ENCODE peak calls at places on chromosome 18, in eight cellular contexts. J is PC-3, Q is HCT116, I is osteoblast, M is IMR-90, T is OCI-LY7, H is neural progenitor cell, E is H9. S is an unnamed sample. For H3K4me1 and H4K20me1, the result is how much of the 10 kb centered on the place peaks cover.

GRCh38 chr18:515156-515815 is 14.8 kb upstream of the COLEC12 start:
- DNase-seq in J (no peak), Q (no peak), I (no peak), M (no peak), T (no peak), H (no peak), E (no peak), S (no peak)

GRCh38 chr18:30929065-30929464 is 113.5 kb downstream of the DSC3 start:
- DNase-seq in J (no peak), Q (no peak), I (no peak), M (no peak), T (no peak), H (no peak), E (no peak), S (no peak)

GRCh38 chr18:74493689-74494088 is 2.5 kb upstream of the CNDP2 start:
- DNase-seq in J (peak), Q (peak), I (no peak), M (peak), T (peak), H (peak), E (peak), S (peak)

GRCh38 chr18:9987355-9987754 is 73.5 kb downstream of the VAPA start:
- DNase-seq in J (no peak), Q (no peak), I (no peak), M (no peak), T (no peak), H (no peak), E (no peak), S (no peak)

GRCh38 chr18:72973831-72974230 is 106.0 kb upstream of the NETO1 start:
- DNase-seq in J (no peak), Q (no peak), I (no peak), M (no peak), T (no peak), H (no peak), E (no peak), S (no peak)

GRCh38 chr18:63088262-63088661 is 231.3 kb downstream of the BCL2 start:
- DNase-seq in J (no peak), Q (no peak), I (peak), M (no peak), T (no peak), H (peak), E (peak), S (no peak)

GRCh38 chr18:39647627-39648502 is 2082.3 kb upstream of the CELF4 start:
- DNase-seq in J (peak), Q (peak), I (peak), M (peak), T (no peak), H (no peak), E (no peak), S (peak)

GRCh38 chr18:26702023-26702422 is 153.7 kb upstream of the KCTD1 start:
- DNase-seq in J (no peak), Q (no peak), I (no peak), M (no peak), T (no peak), H (no peak), E (no peak), S (no peak)

GRCh38 chr18:44917865-44918476 is 237.3 kb downstream of the SETBP1 start:
- DNase-seq in J (no peak), Q (no peak), I (no peak), M (no peak), T (no peak), H (no peak), E (no peak), S (peak)

GRCh38 chr18:33830210-33830609 is 252.2 kb downstream of the ASXL3 start:
- DNase-seq in J (no peak), Q (no peak), I (no peak), M (no peak), T (no peak), H (no peak), E (no peak), S (no peak)

GRCh38 chr18:62525611-62526010 is 2.8 kb downstream of the ZCCHC2 start:
- DNase-seq in J (peak), Q (no peak), I (no peak), M (no peak), T (no peak), H (no peak), E (no peak), S (no peak)

GRCh38 chr18:7523772-7524171 is 43.3 kb upstream of the PTPRM start:
- DNase-seq in J (no peak), Q (no peak), I (no peak), M (no peak), T (no peak), H (peak), E (no peak), S (no peak)

GRCh38 chr18:31487251-31488015 is 10.5 kb upstream of the DSG2 start:
- DNase-seq in J (peak), Q (peak), I (peak), M (peak), T (no peak), H (no peak), E (no peak), S (peak)

GRCh38 chr18:27862056-27862682 is 314.8 kb downstream of the CDH2 start:
- DNase-seq in J (no peak), Q (no peak), I (no peak), M (no peak), T (no peak), H (no peak), E (no peak), S (no peak)

GRCh38 chr18:29181151-29181901 is 1004.4 kb upstream of the CDH2 start:
- DNase-seq in J (peak), Q (no peak), I (peak), M (peak), T (no peak), H (no peak), E (no peak), S (peak)

GRCh38 chr18:46134920-46135675 is 30.9 kb downstream of the HAUS1 start:
- DNase-seq in J (no peak), Q (no peak), I (no peak), M (no peak), T (no peak), H (peak), E (no peak), S (no peak)

GRCh38 chr18:62341423-62341920 is 16.4 kb downstream of the TNFRSF11A start:
- DNase-seq in J (no peak), Q (no peak), I (no peak), M (no peak), T (no peak), H (no peak), E (no peak), S (no peak)

GRCh38 chr18:44911773-44912172 is 231.1 kb downstream of the SETBP1 start:
- DNase-seq in J (no peak), Q (no peak), I (no peak), M (no peak), T (no peak), H (no peak), E (no peak), S (no peak)

GRCh38 chr18:35383136-35383535 is 6.0 kb upstream of the ZNF396 start:
- DNase-seq in J (no peak), Q (no peak), I (no peak), M (no peak), T (no peak), H (no peak), E (no peak), S (no peak)

GRCh38 chr18:8895987-8896619 is 190.7 kb downstream of the MTCL1 start:
- DNase-seq in J (peak), Q (no peak), I (peak), M (peak), T (no peak), H (no peak), E (no peak), S (no peak)

GRCh38 chr18:22173928-22174301 is 4.5 kb downstream of the GATA6 start:
- DNase-seq in J (no peak), Q (no peak), I (no peak), M (no peak), T (no peak), H (peak), E (peak), S (no peak)

GRCh38 chr18:48845174-48845573 is 105.6 kb downstream of the SMAD7 start:
- DNase-seq in J (no peak), Q (no peak), I (no peak), M (no peak), T (no peak), H (no peak), E (no peak), S (no peak)

GRCh38 chr18:74040459-74041332 is 106.9 kb downstream of the FBXO15 start:
- DNase-seq in J (peak), Q (peak), I (no peak), M (peak), T (peak), H (peak), E (peak), S (peak)

GRCh38 chr18:62757399-62758010 is 42.2 kb downstream of the PHLPP1 start:
- DNase-seq in J (peak), Q (no peak), I (no peak), M (no peak), T (no peak), H (no peak), E (no peak), S (no peak)

GRCh38 chr18:77668219-77668618 is 418.6 kb downstream of the GALR1 start:
- DNase-seq in J (no peak), Q (no peak), I (no peak), M (no peak), T (no peak), H (no peak), E (no peak), S (no peak)

GRCh38 chr18:41906528-41907256 is 48.3 kb upstream of the PIK3C3 start:
- DNase-seq in J (peak), Q (peak), I (peak), M (peak), T (peak), H (peak), E (no peak), S (peak)

GRCh38 chr18:24492445-24492844 is 32.0 kb downstream of the HRH4 start:
- DNase-seq in J (no peak), Q (no peak), I (no peak), M (no peak), T (peak), H (no peak), E (no peak), S (no peak)

GRCh38 chr18:24488824-24489493 is 28.5 kb downstream of the HRH4 start:
- DNase-seq in J (peak), Q (peak), I (peak), M (peak), T (peak), H (peak), E (no peak), S (peak)

GRCh38 chr18:24490545-24490944 is 30.1 kb downstream of the HRH4 start:
- DNase-seq in J (no peak), Q (no peak), I (no peak), M (peak), T (no peak), H (no peak), E (no peak), S (no peak)

GRCh38 chr18:24494586-24494985 is 34.1 kb downstream of the HRH4 start:
- DNase-seq in J (no peak), Q (no peak), I (no peak), M (no peak), T (no peak), H (no peak), E (no peak), S (no peak)

DNA sequence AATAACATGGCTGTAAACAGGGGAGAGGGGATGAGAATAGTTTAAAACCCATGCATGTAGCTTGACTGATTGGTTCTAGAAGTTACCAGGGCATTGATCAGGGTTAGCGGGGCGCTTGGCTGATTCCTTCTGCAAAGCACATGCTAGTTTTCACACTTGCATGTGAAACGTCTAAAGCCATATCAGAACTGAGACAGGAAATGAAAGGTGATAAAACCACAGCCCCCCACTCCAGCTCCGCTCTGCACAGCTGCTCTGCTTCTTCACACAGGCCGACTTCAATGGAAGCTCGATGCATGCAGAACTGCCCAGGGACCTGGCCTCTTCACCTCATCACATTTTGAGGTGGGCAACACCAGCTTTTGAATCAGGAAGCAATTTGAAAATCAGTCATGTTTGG is 31.4 kb downstream of the HRH4 start:
- DNase-seq in J (no peak), Q (no peak), I (no peak), M (no peak), T (peak), H (no peak), E (no peak), S (no peak)
- H3K4me1 ChIP-seq in J (under half), Q (under half), I (under half), M (under half), T (under half), H (under half), E (under half), S (under half)

DNA sequence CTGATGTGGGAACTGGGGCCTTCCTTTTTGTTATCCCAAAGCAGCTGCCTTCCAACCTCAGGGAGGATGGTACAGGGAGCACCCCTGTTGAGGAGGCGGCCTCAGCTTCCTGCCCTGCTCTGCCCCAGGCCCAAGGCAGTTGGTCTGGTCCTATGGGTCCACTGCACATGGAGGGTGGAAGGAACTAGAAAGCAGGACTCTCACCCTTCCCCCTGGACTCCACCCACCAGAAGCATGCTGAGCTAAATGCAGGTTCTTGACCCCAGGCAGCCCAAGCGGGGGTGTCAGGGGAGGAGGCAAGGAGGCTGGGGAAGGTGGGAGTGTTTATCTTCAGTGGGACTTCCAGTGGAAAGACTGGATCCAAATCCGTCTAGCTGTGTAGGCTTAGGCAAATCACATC is 158.5 kb downstream of the SMAD2 start:
- DNase-seq in J (no peak), Q (no peak), I (no peak), M (no peak), T (no peak), H (no peak), E (no peak), S (no peak)
- H4K20me1 ChIP-seq in J (under half), Q (under half), I (under half), M (under half), T (under half), H (under half), E (under half), S (under half)

DNA sequence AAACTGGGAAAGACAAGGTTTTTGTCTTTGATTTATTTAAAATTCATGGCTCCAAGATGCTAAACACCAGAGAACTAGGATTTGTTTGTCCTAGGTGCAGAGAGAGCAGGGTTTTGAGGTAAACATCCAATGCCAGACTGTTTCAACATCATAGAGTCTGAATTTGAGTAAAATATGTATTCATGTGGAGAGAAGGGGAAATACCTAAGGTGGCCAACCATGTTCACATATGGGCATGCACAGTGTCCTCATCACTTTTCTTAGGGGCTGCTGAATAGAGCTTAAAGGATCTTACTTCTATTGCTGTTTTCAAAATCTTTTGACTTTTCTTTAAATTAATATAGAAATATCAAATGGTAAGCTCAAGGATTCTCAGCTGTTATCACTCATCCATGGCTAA is 287.0 kb upstream of the CCDC68 start:
- DNase-seq in J (no peak), Q (no peak), I (no peak), M (no peak), T (no peak), H (no peak), E (no peak), S (no peak)
- H3K4me1 ChIP-seq in J (under half), Q (under half), I (half or more), M (under half), T (under half), H (under half), E (under half), S (under half)

DNA sequence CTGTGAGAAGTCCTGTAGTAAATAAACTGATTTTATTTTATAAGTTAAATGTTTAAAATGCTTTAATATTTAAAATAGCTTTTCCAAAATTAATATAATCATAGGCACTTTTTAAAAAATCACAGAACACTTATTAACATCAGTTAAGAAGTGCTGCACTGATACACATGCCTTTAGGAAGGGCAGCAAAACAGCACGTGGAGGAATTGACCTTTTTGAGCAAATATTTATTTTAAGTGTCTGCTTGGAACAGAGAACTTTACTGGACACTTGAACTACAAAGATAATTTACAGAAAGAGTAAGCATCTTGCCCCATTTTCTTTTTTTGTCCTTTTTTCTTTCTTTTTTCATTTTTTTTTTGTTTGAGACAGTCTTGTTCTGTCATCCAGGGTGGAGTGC is 87.7 kb upstream of the NARS1 start:
- DNase-seq in J (no peak), Q (no peak), I (no peak), M (no peak), T (no peak), H (no peak), E (no peak), S (no peak)
- H4K20me1 ChIP-seq in J (under half), Q (under half), I (under half), M (half or more), T (under half), H (under half), E (under half), S (under half)

GRCh38 chr18:80108122-80108536 is 933 bp upstream of the ADNP2 start:
- DNase-seq in J (no peak), Q (no peak), I (no peak), M (no peak), T (no peak), H (no peak), E (no peak), S (no peak)

GRCh38 chr18:80107396-80107795 is 1.7 kb upstream of the ADNP2 start:
- DNase-seq in J (no peak), Q (no peak), I (no peak), M (no peak), T (no peak), H (no peak), E (no peak), S (no peak)

GRCh38 chr18:80105369-80106167 is 3.5 kb upstream of the ADNP2 start:
- DNase-seq in J (no peak), Q (no peak), I (no peak), M (no peak), T (peak), H (no peak), E (no peak), S (no peak)

GRCh38 chr18:80104364-80104779 is 4.7 kb upstream of the ADNP2 start:
- DNase-seq in J (no peak), Q (no peak), I (no peak), M (no peak), T (no peak), H (peak), E (peak), S (no peak)

GRCh38 chr18:80106482-80107051 is 2.5 kb upstream of the ADNP2 start:
- DNase-seq in J (no peak), Q (no peak), I (no peak), M (peak), T (no peak), H (no peak), E (no peak), S (no peak)
- H3K4me1 ChIP-seq in J (under half), Q (under half), I (under half), M (under half), T (under half), H (under half), E (under half), S (under half)

GRCh38 chr18:12691021-12691420 is 11.5 kb downstream of the CEP76 start:
- DNase-seq in J (no peak), Q (no peak), I (peak), M (no peak), T (no peak), H (no peak), E (no peak), S (no peak)

GRCh38 chr18:12689256-12689655 is 13.3 kb downstream of the CEP76 start:
- DNase-seq in J (no peak), Q (no peak), I (peak), M (no peak), T (no peak), H (no peak), E (no peak), S (no peak)

GRCh38 chr18:12699747-12700146 is 2.8 kb downstream of the CEP76 start:
- DNase-seq in J (no peak), Q (no peak), I (no peak), M (no peak), T (no peak), H (no peak), E (no peak), S (no peak)

GRCh38 chr18:12692206-12692605 is 10.3 kb downstream of the CEP76 start:
- DNase-seq in J (no peak), Q (no peak), I (no peak), M (no peak), T (no peak), H (no peak), E (no peak), S (no peak)

DNA sequence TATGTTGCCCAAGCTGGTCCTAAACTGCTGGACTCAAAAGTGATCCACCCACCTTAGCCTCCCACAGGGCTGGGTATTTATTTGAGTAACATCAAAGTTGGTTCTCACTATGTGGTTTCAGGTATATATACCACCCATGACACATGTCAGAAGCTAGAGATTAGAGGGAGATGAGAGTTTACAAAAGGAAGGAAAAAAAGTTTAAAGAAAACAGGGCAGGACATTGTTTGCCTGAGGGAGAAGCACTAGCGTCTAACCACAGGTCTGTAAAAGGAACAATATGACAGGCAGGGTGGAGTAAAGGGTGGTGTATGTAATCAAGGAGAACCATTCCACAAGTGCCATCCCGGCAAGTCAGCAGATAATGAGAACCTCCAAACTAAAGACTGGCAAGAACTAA is 8.5 kb downstream of the CEP76 start:
- DNase-seq in J (peak), Q (no peak), I (no peak), M (no peak), T (no peak), H (no peak), E (no peak), S (no peak)
- H4K20me1 ChIP-seq in J (under half), Q (under half), I (under half), M (under half), T (under half), H (under half), E (under half), S (under half)

GRCh38 chr18:2961828-2962227 is 51.1 kb downstream of the LPIN2 start:
- DNase-seq in J (no peak), Q (no peak), I (no peak), M (peak), T (peak), H (no peak), E (no peak), S (no peak)

GRCh38 chr18:2958819-2959298 is 54.1 kb downstream of the LPIN2 start:
- DNase-seq in J (no peak), Q (no peak), I (no peak), M (peak), T (peak), H (no peak), E (no peak), S (peak)

GRCh38 chr18:2955966-2956521 is 56.9 kb downstream of the LPIN2 start:
- DNase-seq in J (no peak), Q (no peak), I (no peak), M (no peak), T (no peak), H (no peak), E (no peak), S (no peak)

GRCh38 chr18:2960983-2961696 is 51.8 kb downstream of the LPIN2 start:
- DNase-seq in J (no peak), Q (no peak), I (no peak), M (peak), T (peak), H (no peak), E (no peak), S (no peak)

GRCh38 chr18:2959341-2959740 is 53.6 kb downstream of the LPIN2 start:
- DNase-seq in J (no peak), Q (no peak), I (no peak), M (no peak), T (no peak), H (no peak), E (no peak), S (no peak)
- H3K4me1 ChIP-seq in J (under half), Q (under half), I (under half), M (under half), T (half or more), H (under half), E (under half), S (under half)

GRCh38 chr18:69044215-69044614 is 246.3 kb downstream of the CCDC102B start:
- DNase-seq in J (no peak), Q (no peak), I (no peak), M (no peak), T (no peak), H (no peak), E (no peak), S (no peak)
- H4K20me1 ChIP-seq in J (under half), Q (under half), I (under half), M (under half), T (under half), H (under half), E (under half), S (under half)